ENCODE peak calls at places on chromosome 1, in four cellular contexts. One of them, this sample, is unnamed.

GRCh38 chr1:40745180-40745579 is 38.4 kb upstream of the KCNQ4 start:
- DNase-seq in amniotic stem cell: no peak
- DNase-seq in NCI-H1092: no peak
- DNase-seq in adipocyte: peak
- DNase-seq in this sample: no peak

GRCh38 chr1:236417325-236417724 is 23.2 kb downstream of the EDARADD start:
- DNase-seq in amniotic stem cell: no peak
- DNase-seq in NCI-H1092: no peak
- DNase-seq in adipocyte: no peak
- DNase-seq in this sample: no peak

GRCh38 chr1:79193211-79194079 is 186.9 kb upstream of the ADGRL4 start:
- DNase-seq in amniotic stem cell: no peak
- DNase-seq in NCI-H1092: no peak
- DNase-seq in adipocyte: peak
- DNase-seq in this sample: peak

GRCh38 chr1:172279951-172280350 is 140.5 kb upstream of the C1orf105 start:
- DNase-seq in amniotic stem cell: no peak
- DNase-seq in NCI-H1092: no peak
- DNase-seq in adipocyte: no peak
- DNase-seq in this sample: no peak

GRCh38 chr1:106937104-106937503 is 119.4 kb upstream of the PRMT6 start:
- DNase-seq in amniotic stem cell: peak
- DNase-seq in NCI-H1092: no peak
- DNase-seq in adipocyte: peak
- DNase-seq in this sample: peak

GRCh38 chr1:25204797-25205441 is 27.4 kb downstream of the SYF2 start:
- DNase-seq in amniotic stem cell: peak
- DNase-seq in NCI-H1092: peak
- DNase-seq in adipocyte: peak
- DNase-seq in this sample: peak

GRCh38 chr1:226736001-226736907 is 2.8 kb downstream of the ITPKB start:
- DNase-seq in amniotic stem cell: no peak
- DNase-seq in NCI-H1092: no peak
- DNase-seq in adipocyte: no peak
- DNase-seq in this sample: no peak

GRCh38 chr1:24898909-24899439 is 31.1 kb downstream of the RUNX3 start:
- DNase-seq in amniotic stem cell: no peak
- DNase-seq in NCI-H1092: no peak
- DNase-seq in adipocyte: no peak
- DNase-seq in this sample: no peak

GRCh38 chr1:222914861-222915632 is 100.2 kb downstream of the DISP1 start:
- DNase-seq in amniotic stem cell: no peak
- DNase-seq in NCI-H1092: no peak
- DNase-seq in adipocyte: peak
- DNase-seq in this sample: no peak

GRCh38 chr1:36920371-36920770 is 113.9 kb downstream of the GRIK3 start:
- DNase-seq in amniotic stem cell: no peak
- DNase-seq in NCI-H1092: no peak
- DNase-seq in adipocyte: no peak
- DNase-seq in this sample: no peak

GRCh38 chr1:185238447-185238846 is 78.6 kb downstream of the IVNS1ABP start:
- DNase-seq in amniotic stem cell: no peak
- DNase-seq in NCI-H1092: no peak
- DNase-seq in adipocyte: peak
- DNase-seq in this sample: no peak

GRCh38 chr1:41823453-41823852 is 95.3 kb downstream of the HIVEP3 start:
- DNase-seq in amniotic stem cell: no peak
- DNase-seq in NCI-H1092: no peak
- DNase-seq in adipocyte: peak
- DNase-seq in this sample: no peak

GRCh38 chr1:194333240-194333639 is 1146.8 kb upstream of the B3GALT2 start:
- DNase-seq in amniotic stem cell: no peak
- DNase-seq in NCI-H1092: no peak
- DNase-seq in adipocyte: no peak
- DNase-seq in this sample: no peak

GRCh38 chr1:182674346-182675246 is 9.8 kb downstream of the RGS8 start:
- DNase-seq in amniotic stem cell: no peak
- DNase-seq in NCI-H1092: no peak
- DNase-seq in adipocyte: peak
- DNase-seq in this sample: no peak

GRCh38 chr1:166114419-166114818 is 52.4 kb downstream of the FAM78B start:
- DNase-seq in amniotic stem cell: no peak
- DNase-seq in NCI-H1092: no peak
- DNase-seq in adipocyte: no peak
- DNase-seq in this sample: no peak

GRCh38 chr1:153553691-153554608 is 4.9 kb upstream of the S100A3 start:
- DNase-seq in amniotic stem cell: no peak
- DNase-seq in NCI-H1092: no peak
- DNase-seq in adipocyte: peak
- DNase-seq in this sample: no peak

GRCh38 chr1:184036517-184036949 is 995 bp downstream of the COLGALT2 start:
- DNase-seq in amniotic stem cell: no peak
- DNase-seq in NCI-H1092: peak
- DNase-seq in adipocyte: peak
- DNase-seq in this sample: no peak

GRCh38 chr1:10528066-10529014 is 53.6 kb downstream of the PEX14 start:
- DNase-seq in amniotic stem cell: peak
- DNase-seq in NCI-H1092: no peak
- DNase-seq in adipocyte: peak
- DNase-seq in this sample: peak

GRCh38 chr1:226083303-226084101 is 21.0 kb downstream of the H3-3A start:
- DNase-seq in amniotic stem cell: peak
- DNase-seq in NCI-H1092: peak
- DNase-seq in adipocyte: peak
- DNase-seq in this sample: no peak

GRCh38 chr1:5753431-5754078 is 238.7 kb downstream of the NPHP4 start:
- DNase-seq in amniotic stem cell: no peak
- DNase-seq in NCI-H1092: no peak
- DNase-seq in adipocyte: no peak
- DNase-seq in this sample: no peak